ENCODE peak calls at places on chromosomes 6 and 20, in five cellular contexts. J, L, E, X and D are unnamed samples. For H3K4me1, the result is how much of the 10 kb centered on the place peaks cover.

GRCh38 chr20:44448753-44449546 is 26.7 kb upstream of the TTPAL start:
- DNase-seq in J (no peak), L (no peak), E (no peak), X (peak), D (no peak)

GRCh38 chr6:39209908-39210307 is 19.4 kb downstream of the KCNK5 start:
- DNase-seq in J (no peak), L (no peak), E (no peak), X (no peak), D (no peak)

GRCh38 chr6:105077592-105078463 is 102.0 kb downstream of the POPDC3 start:
- DNase-seq in J (no peak), L (no peak), E (peak), X (no peak), D (no peak)

GRCh38 chr6:154453329-154453728 is 57.2 kb downstream of the CNKSR3 start:
- DNase-seq in J (no peak), L (no peak), E (no peak), X (no peak), D (no peak)

GRCh38 chr6:108383967-108384366 is 89.1 kb downstream of the AFG1L start:
- DNase-seq in J (no peak), L (no peak), E (no peak), X (no peak), D (no peak)

GRCh38 chr6:36955136-36955535 is 598 bp downstream of the PI16 start:
- DNase-seq in J (no peak), L (no peak), E (no peak), X (no peak), D (no peak)

GRCh38 chr6:158758941-158759479 is 60.2 kb downstream of the EZR start:
- DNase-seq in J (no peak), L (no peak), E (no peak), X (no peak), D (no peak)

GRCh38 chr6:161792887-161793286 is 519.0 kb upstream of the AGPAT4 start:
- DNase-seq in J (no peak), L (no peak), E (no peak), X (no peak), D (no peak)

GRCh38 chr6:143099647-143100046 is 39.0 kb downstream of the AIG1 start:
- DNase-seq in J (no peak), L (no peak), E (no peak), X (no peak), D (no peak)

GRCh38 chr6:132648828-132649227 is 10.2 kb downstream of the TAAR1 start:
- DNase-seq in J (no peak), L (no peak), E (no peak), X (no peak), D (no peak)

GRCh38 chr6:159695984-159696383 is 2.9 kb upstream of the SOD2 start:
- DNase-seq in J (no peak), L (no peak), E (no peak), X (no peak), D (no peak)

GRCh38 chr6:124792386-124792785 is 169.9 kb upstream of the RNF217 start:
- DNase-seq in J (no peak), L (no peak), E (no peak), X (no peak), D (no peak)

GRCh38 chr20:362271-363254 is 15.7 kb downstream of the NRSN2 start:
- DNase-seq in J (peak), L (peak), E (peak), X (peak), D (no peak)

DNA sequence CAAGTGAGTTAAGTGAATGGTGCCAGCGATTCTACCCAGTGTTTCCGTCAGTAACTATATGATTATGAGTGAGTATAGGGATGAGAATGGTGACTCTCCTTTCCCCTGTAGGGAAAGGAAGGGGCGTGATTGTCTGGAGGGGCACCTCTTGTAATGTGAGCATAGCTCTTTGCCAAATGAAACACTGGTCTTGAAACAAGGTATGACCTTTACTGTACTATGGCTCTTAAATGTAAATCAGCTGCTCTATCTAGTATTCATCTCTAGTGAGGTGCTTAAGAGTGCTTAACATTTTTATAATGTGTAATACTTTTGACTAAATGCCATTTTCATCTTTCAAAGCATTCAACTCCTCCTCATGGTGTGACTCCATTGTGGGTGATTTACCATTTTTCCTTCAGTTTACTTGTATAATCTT is 11.0 kb downstream of the PANK2 start:
- DNase-seq in J (no peak), L (no peak), E (no peak), X (no peak), D (no peak)
- H3K4me1 ChIP-seq in J (under half), L (under half), E (under half), X (half or more), D (half or more)

GRCh38 chr20:57270204-57270937 is 3.9 kb upstream of the BMP7 start:
- DNase-seq in J (no peak), L (no peak), E (no peak), X (no peak), D (no peak)

GRCh38 chr20:57274846-57275245 is 8.4 kb upstream of the BMP7 start:
- DNase-seq in J (no peak), L (no peak), E (no peak), X (no peak), D (no peak)

GRCh38 chr20:57274299-57274698 is 7.9 kb upstream of the BMP7 start:
- DNase-seq in J (no peak), L (no peak), E (no peak), X (no peak), D (no peak)

GRCh38 chr20:57275334-57275733 is 8.9 kb upstream of the BMP7 start:
- DNase-seq in J (no peak), L (no peak), E (no peak), X (no peak), D (no peak)

DNA sequence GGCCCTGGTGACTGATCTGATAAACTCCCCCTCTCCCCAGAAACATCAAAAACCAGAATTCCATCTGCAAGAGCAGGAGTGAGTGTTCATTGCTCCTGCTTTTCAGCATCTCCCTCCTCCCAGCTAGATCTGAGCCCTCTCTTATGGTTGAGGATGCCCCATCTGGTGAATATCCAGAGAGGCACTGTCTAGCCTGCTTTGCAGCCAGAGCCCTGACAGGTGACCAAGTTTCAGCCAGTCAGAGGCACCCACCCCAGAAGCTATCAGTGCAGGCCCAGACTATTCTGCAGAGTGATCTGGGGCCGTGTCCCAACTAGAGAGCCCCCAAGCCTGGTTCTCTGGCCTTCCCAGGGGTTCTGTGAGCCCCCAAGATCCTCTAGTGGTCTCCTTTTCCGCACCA is 6.4 kb upstream of the BMP7 start:
- DNase-seq in J (no peak), L (no peak), E (no peak), X (no peak), D (no peak)
- H3K27ac ChIP-seq in J (no peak), L (no peak), E (no peak), X (no peak), D (no peak)

GRCh38 chr20:41135187-41135887 is 2.0 kb upstream of the PLCG1 start:
- DNase-seq in J (peak), L (no peak), E (peak), X (peak), D (peak)
- TF ChIP-seq CTCF in J (peak), L (peak), E (peak), X (peak), D (peak)

GRCh38 chr6:3384346-3385143 is 72.3 kb downstream of the SLC22A23 start:
- DNase-seq in J (no peak), L (no peak), E (no peak), X (no peak), D (no peak)

GRCh38 chr6:3385660-3386151 is 71.1 kb downstream of the SLC22A23 start:
- DNase-seq in J (no peak), L (no peak), E (no peak), X (no peak), D (no peak)

GRCh38 chr6:3382399-3383279 is 74.2 kb downstream of the SLC22A23 start:
- DNase-seq in J (no peak), L (no peak), E (peak), X (no peak), D (no peak)

GRCh38 chr6:3381233-3382065 is 75.4 kb downstream of the SLC22A23 start:
- DNase-seq in J (no peak), L (no peak), E (no peak), X (no peak), D (no peak)

GRCh38 chr6:3383525-3383924 is 73.3 kb downstream of the SLC22A23 start:
- DNase-seq in J (peak), L (peak), E (peak), X (peak), D (no peak)
- H3K4me1 ChIP-seq in J (half or more), L (under half), E (half or more), X (under half), D (under half)

GRCh38 chr6:113647158-113647889 is 209.8 kb upstream of the MARCKS start:
- DNase-seq in J (no peak), L (no peak), E (no peak), X (no peak), D (no peak)
- H3K27ac ChIP-seq in J (no peak), L (no peak), E (peak), X (no peak), D (no peak)

GRCh38 chr20:46011631-46012482 is 3.1 kb downstream of the MMP9 start:
- DNase-seq in J (no peak), L (no peak), E (no peak), X (peak), D (peak)
- TF ChIP-seq CTCF in J (no peak), L (no peak), E (peak), X (no peak), D (no peak)

DNA sequence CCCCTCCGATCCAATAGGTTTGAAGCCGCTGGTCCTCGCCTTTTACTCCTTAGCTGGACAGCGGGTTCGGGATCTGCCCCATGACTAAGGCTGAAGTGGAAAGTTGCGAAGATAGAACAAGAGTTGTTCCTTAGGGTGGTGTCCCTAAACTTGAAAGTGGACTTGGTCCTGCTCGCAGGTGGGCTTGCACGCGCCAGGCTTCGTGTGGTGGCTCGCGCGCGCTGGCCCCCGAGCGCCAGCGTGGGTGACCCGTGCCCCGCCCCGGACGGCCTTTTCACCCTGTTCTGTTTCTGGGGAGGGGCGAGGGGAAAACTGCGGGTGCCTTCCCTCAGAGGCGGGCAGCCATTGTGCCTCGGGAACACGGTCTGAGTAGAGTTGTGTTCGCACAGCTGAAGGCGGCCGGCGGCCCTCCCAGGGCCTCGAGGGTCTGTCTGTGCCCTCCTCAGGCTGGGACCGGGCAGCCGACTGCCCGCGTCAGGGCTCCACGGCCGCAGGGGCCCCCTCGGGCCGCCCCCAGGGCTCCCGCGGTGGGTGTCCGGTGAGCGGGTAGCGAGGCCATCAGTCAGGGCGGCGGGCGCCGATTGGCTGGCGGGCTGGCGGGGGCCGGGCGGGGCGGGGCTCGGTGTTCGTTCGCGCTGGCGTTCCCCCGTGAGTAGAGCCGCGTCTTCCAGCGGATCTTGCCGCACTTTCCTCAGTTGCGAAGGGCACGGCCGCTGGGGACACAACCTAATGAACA is 33.0 kb downstream of the RREB1 start:
- DNase-seq in J (peak), L (peak), E (peak), X (peak), D (peak)
- H3K4me1 ChIP-seq in J (half or more), L (under half), E (half or more), X (under half), D (half or more)